ENCODE peak calls at places on chromosomes 12 and 14, in four cellular contexts. One of them, this sample, is unnamed.

GRCh38 chr12:59808317-59808910 is 212.6 kb downstream of the SLC16A7 start:
- DNase-seq in AG09309: no peak
- DNase-seq in right lobe of liver: no peak
- DNase-seq in fibroblast of lung: peak
- DNase-seq in this sample: peak

GRCh38 chr12:84910549-84911241 is 1.9 kb downstream of the SLC6A15 start:
- DNase-seq in right lobe of liver: no peak
- DNase-seq in AG09309: no peak
- DNase-seq in fibroblast of lung: peak
- DNase-seq in this sample: no peak

GRCh38 chr12:124827588-124828184 is 36.0 kb downstream of the SCARB1 start:
- DNase-seq in fibroblast of lung: no peak
- DNase-seq in AG09309: no peak
- DNase-seq in right lobe of liver: no peak
- DNase-seq in this sample: no peak

GRCh38 chr12:95205685-95206084 is 11.6 kb downstream of the FGD6 start:
- DNase-seq in fibroblast of lung: peak
- DNase-seq in AG09309: peak
- DNase-seq in right lobe of liver: no peak
- DNase-seq in this sample: peak

GRCh38 chr12:123120452-123121166 is 30.3 kb downstream of the PITPNM2 start:
- DNase-seq in right lobe of liver: no peak
- DNase-seq in AG09309: no peak
- DNase-seq in fibroblast of lung: no peak
- DNase-seq in this sample: peak

GRCh38 chr14:48805315-48805714 is 780.9 kb downstream of the RPS29 start:
- DNase-seq in right lobe of liver: no peak
- DNase-seq in AG09309: no peak
- DNase-seq in fibroblast of lung: no peak
- DNase-seq in this sample: no peak

GRCh38 chr14:46063872-46064271 is 587.7 kb downstream of the RPL10L start:
- DNase-seq in AG09309: no peak
- DNase-seq in right lobe of liver: no peak
- DNase-seq in fibroblast of lung: no peak
- DNase-seq in this sample: no peak

GRCh38 chr12:49664591-49665146 is 41.3 kb downstream of the PRPF40B start:
- DNase-seq in fibroblast of lung: no peak
- DNase-seq in right lobe of liver: no peak
- DNase-seq in AG09309: no peak
- DNase-seq in this sample: no peak

GRCh38 chr12:93877446-93877845 is 200.3 kb downstream of the CRADD start:
- DNase-seq in AG09309: no peak
- DNase-seq in right lobe of liver: no peak
- DNase-seq in fibroblast of lung: no peak
- DNase-seq in this sample: no peak

GRCh38 chr12:128178551-128178950 is 88.4 kb upstream of the TMEM132C start:
- DNase-seq in right lobe of liver: no peak
- DNase-seq in fibroblast of lung: no peak
- DNase-seq in AG09309: no peak
- DNase-seq in this sample: no peak

GRCh38 chr14:51457858-51458562 is 193.7 kb upstream of the FRMD6 start:
- DNase-seq in AG09309: no peak
- DNase-seq in right lobe of liver: no peak
- DNase-seq in fibroblast of lung: no peak
- DNase-seq in this sample: no peak
- H3K4me3 ChIP-seq in AG09309: no peak
- H3K4me3 ChIP-seq in right lobe of liver: no peak
- H3K4me3 ChIP-seq in fibroblast of lung: no peak
- H3K4me3 ChIP-seq in this sample: no peak

GRCh38 chr14:103099733-103100280 is 5.3 kb downstream of the EXOC3L4 start:
- DNase-seq in right lobe of liver: no peak
- DNase-seq in AG09309: no peak
- DNase-seq in fibroblast of lung: no peak
- DNase-seq in this sample: no peak
- H3K4me3 ChIP-seq in right lobe of liver: peak
- H3K4me3 ChIP-seq in AG09309: no peak
- H3K4me3 ChIP-seq in fibroblast of lung: no peak
- H3K4me3 ChIP-seq in this sample: no peak

GRCh38 chr14:75980856-75981255 is 939 bp downstream of the TGFB3 start:
- DNase-seq in right lobe of liver: no peak
- DNase-seq in AG09309: no peak
- DNase-seq in fibroblast of lung: peak
- DNase-seq in this sample: peak
- H3K4me3 ChIP-seq in right lobe of liver: peak
- H3K4me3 ChIP-seq in AG09309: peak
- H3K4me3 ChIP-seq in fibroblast of lung: peak
- H3K4me3 ChIP-seq in this sample: peak

GRCh38 chr14:53954551-53955233 is 1.9 kb downstream of the BMP4 start:
- DNase-seq in fibroblast of lung: peak
- DNase-seq in right lobe of liver: peak
- DNase-seq in AG09309: no peak
- DNase-seq in this sample: peak
- H3K4me3 ChIP-seq in fibroblast of lung: peak
- H3K4me3 ChIP-seq in right lobe of liver: peak
- H3K4me3 ChIP-seq in AG09309: peak
- H3K4me3 ChIP-seq in this sample: peak

GRCh38 chr14:60642270-60642789 is 6.9 kb downstream of the SIX1 start:
- DNase-seq in fibroblast of lung: peak
- DNase-seq in right lobe of liver: no peak
- DNase-seq in AG09309: no peak
- DNase-seq in this sample: no peak
- H3K4me3 ChIP-seq in fibroblast of lung: peak
- H3K4me3 ChIP-seq in right lobe of liver: no peak
- H3K4me3 ChIP-seq in AG09309: no peak
- H3K4me3 ChIP-seq in this sample: no peak

GRCh38 chr12:15627995-15628945 is 160.9 kb downstream of the EPS8 start:
- DNase-seq in fibroblast of lung: peak
- DNase-seq in right lobe of liver: no peak
- DNase-seq in AG09309: no peak
- DNase-seq in this sample: peak
- H3K4me3 ChIP-seq in fibroblast of lung: no peak
- H3K4me3 ChIP-seq in right lobe of liver: no peak
- H3K4me3 ChIP-seq in AG09309: no peak
- H3K4me3 ChIP-seq in this sample: no peak